ENCODE peak calls at places on chromosomes 5 and 9, in six cellular contexts. One of them, this sample, is unnamed.

GRCh38 chr5:157917909-157918809 is 59.2 kb upstream of the CLINT1 start:
- DNase-seq in PC-3: peak
- DNase-seq in fibroblast of the conjunctiva: peak
- DNase-seq in WTC11: peak
- DNase-seq in T-helper 1 cell: peak
- DNase-seq in PC-9: peak
- DNase-seq in this sample: peak

GRCh38 chr9:116102596-116102995 is 51.0 kb upstream of the PAPPA start:
- DNase-seq in PC-3: no peak
- DNase-seq in fibroblast of the conjunctiva: no peak
- DNase-seq in WTC11: no peak
- DNase-seq in T-helper 1 cell: no peak
- DNase-seq in PC-9: no peak
- DNase-seq in this sample: no peak

GRCh38 chr5:14217587-14217986 is 74.4 kb downstream of the TRIO start:
- DNase-seq in PC-3: no peak
- DNase-seq in fibroblast of the conjunctiva: peak
- DNase-seq in WTC11: no peak
- DNase-seq in T-helper 1 cell: no peak
- DNase-seq in PC-9: no peak
- DNase-seq in this sample: no peak

GRCh38 chr5:75656311-75657003 is 45.2 kb downstream of the ANKDD1B start:
- DNase-seq in PC-3: no peak
- DNase-seq in fibroblast of the conjunctiva: peak
- DNase-seq in WTC11: no peak
- DNase-seq in T-helper 1 cell: no peak
- DNase-seq in PC-9: no peak
- DNase-seq in this sample: no peak

GRCh38 chr5:151003503-151003860 is 16.9 kb upstream of the GPX3 start:
- DNase-seq in PC-3: no peak
- DNase-seq in fibroblast of the conjunctiva: no peak
- DNase-seq in WTC11: no peak
- DNase-seq in T-helper 1 cell: no peak
- DNase-seq in PC-9: no peak
- DNase-seq in this sample: no peak

GRCh38 chr9:124363326-124364096 is 51.7 kb downstream of the PSMB7 start:
- DNase-seq in PC-3: no peak
- DNase-seq in fibroblast of the conjunctiva: no peak
- DNase-seq in WTC11: no peak
- DNase-seq in T-helper 1 cell: no peak
- DNase-seq in PC-9: no peak
- DNase-seq in this sample: no peak

GRCh38 chr5:150497989-150498317 is 10.0 kb upstream of the NDST1 start:
- DNase-seq in PC-3: no peak
- DNase-seq in fibroblast of the conjunctiva: no peak
- DNase-seq in WTC11: no peak
- DNase-seq in T-helper 1 cell: no peak
- DNase-seq in PC-9: no peak
- DNase-seq in this sample: no peak

GRCh38 chr5:6468104-6468503 is 19.4 kb downstream of the UBE2QL1 start:
- DNase-seq in PC-3: no peak
- DNase-seq in fibroblast of the conjunctiva: no peak
- DNase-seq in WTC11: no peak
- DNase-seq in T-helper 1 cell: no peak
- DNase-seq in PC-9: no peak
- DNase-seq in this sample: no peak

GRCh38 chr9:137919649-137920101 is 42.1 kb downstream of the CACNA1B start:
- DNase-seq in PC-3: no peak
- DNase-seq in fibroblast of the conjunctiva: no peak
- DNase-seq in WTC11: no peak
- DNase-seq in T-helper 1 cell: no peak
- DNase-seq in PC-9: no peak
- DNase-seq in this sample: no peak

GRCh38 chr9:70263421-70263820 is 4.6 kb downstream of the SMC5 start:
- DNase-seq in PC-3: peak
- DNase-seq in fibroblast of the conjunctiva: no peak
- DNase-seq in WTC11: no peak
- DNase-seq in T-helper 1 cell: no peak
- DNase-seq in PC-9: peak
- DNase-seq in this sample: no peak

This sample was measured in T follicular helper cell.